ENCODE peak calls at places on chromosomes 5 and 9, in six cellular contexts. I is SHP77 treated with DMSO at 0.1 percent for 48 hours; S is NCI-H1092 treated with DMSO at 0.1 percent for 48 hours; H is T-cell; R is astrocyte of the spinal cord; Q is activated CD4-positive, alpha-beta T cell treated with anti-CD3 and anti-CD28 coated beads for 24 hours. A is an unnamed sample.

GRCh38 chr9:6551126-6551525 is 94.4 kb downstream of the GLDC start:
- DNase-seq in I (no peak), S (peak; percentile 41), H (no peak), R (no peak), Q (no peak), A (no peak)

GRCh38 chr9:129878253-129878652 is 43.0 kb downstream of the USP20 start:
- DNase-seq in I (no peak), S (no peak), H (no peak), R (no peak), Q (no peak), A (no peak)

GRCh38 chr9:136019681-136020060 is 58.5 kb upstream of the UBAC1 start:
- DNase-seq in I (no peak), S (no peak), H (no peak), R (no peak), Q (no peak), A (no peak)

GRCh38 chr5:112417931-112418358 is 1.1 kb downstream of the EPB41L4A start:
- DNase-seq in I (no peak), S (peak; percentile 4), H (no peak), R (peak; percentile 20), Q (no peak), A (peak; percentile 18)

GRCh38 chr5:76084496-76085285 is 1.5 kb downstream of the SV2C start:
- DNase-seq in I (no peak), S (no peak), H (no peak), R (no peak), Q (no peak), A (no peak)

GRCh38 chr5:158910782-158911692 is 188.7 kb downstream of the EBF1 start:
- DNase-seq in I (no peak), S (no peak), H (no peak), R (no peak), Q (no peak), A (peak; percentile 76)

GRCh38 chr9:98256632-98257218 is 1.3 kb upstream of the TBC1D2 start:
- DNase-seq in I (peak; percentile 52), S (peak; percentile 29), H (peak; percentile 34), R (no peak), Q (peak; percentile 11), A (no peak)

GRCh38 chr9:91172329-91172728 is 189.4 kb downstream of the AUH start:
- DNase-seq in I (no peak), S (no peak), H (no peak), R (no peak), Q (no peak), A (no peak)

GRCh38 chr9:88418715-88419540 is 30.7 kb downstream of the SPIN1 start:
- DNase-seq in I (no peak), S (no peak), H (no peak), R (peak; percentile 38), Q (peak; percentile 1), A (peak; percentile 58)

GRCh38 chr9:135084881-135085760 is 2.3 kb upstream of the OLFM1 start:
- DNase-seq in I (no peak), S (no peak), H (no peak), R (no peak), Q (no peak), A (no peak)

GRCh38 chr5:55160493-55161209 is 680 bp downstream of the GPX8 start:
- DNase-seq in I (no peak), S (no peak), H (no peak), R (peak; percentile 95), Q (no peak), A (peak; percentile 95)

A was measured in fibroblast of mammary gland.